ENCODE peak calls at places on chromosomes 12 and 14, in four cellular contexts. One of them, this sample, is unnamed.
A peak's percentile ranks its signal among the peaks of the same experiment; 100 is the strongest.

GRCh38 chr12:107654866-107655265 is 30.7 kb upstream of the PWP1 start:
- DNase-seq in HFFc6: no peak
- DNase-seq in B cell: no peak
- DNase-seq in adrenal gland: no peak
- DNase-seq in this sample: no peak

GRCh38 chr12:29771786-29772185 is 12.0 kb downstream of the TMTC1 start:
- DNase-seq in HFFc6: no peak
- DNase-seq in B cell: no peak
- DNase-seq in adrenal gland: no peak
- DNase-seq in this sample: no peak

GRCh38 chr12:119061208-119061796 is 80.0 kb downstream of the SRRM4 start:
- DNase-seq in HFFc6: no peak
- DNase-seq in B cell: no peak
- DNase-seq in adrenal gland: peak; percentile 63
- DNase-seq in this sample: peak; percentile 77

GRCh38 chr14:33686218-33686617 is 264.7 kb downstream of the EGLN3 start:
- DNase-seq in HFFc6: peak; percentile 88
- DNase-seq in B cell: no peak
- DNase-seq in adrenal gland: no peak
- DNase-seq in this sample: no peak

GRCh38 chr14:103087343-103087835 is 3.4 kb downstream of the LBHD2 start:
- DNase-seq in HFFc6: no peak
- DNase-seq in B cell: no peak
- DNase-seq in adrenal gland: no peak
- DNase-seq in this sample: no peak

GRCh38 chr12:111953455-111953854 is 59.5 kb downstream of the TMEM116 start:
- DNase-seq in HFFc6: no peak
- DNase-seq in B cell: no peak
- DNase-seq in adrenal gland: peak; percentile 70
- DNase-seq in this sample: peak; percentile 44

GRCh38 chr12:93366427-93366826 is 11.3 kb upstream of the NUDT4 start:
- DNase-seq in HFFc6: no peak
- DNase-seq in B cell: no peak
- DNase-seq in adrenal gland: no peak
- DNase-seq in this sample: no peak

GRCh38 chr12:88202500-88202899 is 60.4 kb downstream of the TMTC3 start:
- DNase-seq in HFFc6: peak; percentile 66
- DNase-seq in B cell: no peak
- DNase-seq in adrenal gland: no peak
- DNase-seq in this sample: no peak

GRCh38 chr12:30437616-30438015 is 258.1 kb downstream of the IPO8 start:
- DNase-seq in HFFc6: no peak
- DNase-seq in B cell: no peak
- DNase-seq in adrenal gland: no peak
- DNase-seq in this sample: no peak

GRCh38 chr14:78310263-78310662 is 140.1 kb downstream of the NRXN3 start:
- DNase-seq in HFFc6: no peak
- DNase-seq in B cell: no peak
- DNase-seq in adrenal gland: no peak
- DNase-seq in this sample: no peak

GRCh38 chr12:89083491-89083890 is 268.8 kb downstream of the DUSP6 start:
- DNase-seq in HFFc6: no peak
- DNase-seq in B cell: no peak
- DNase-seq in adrenal gland: no peak
- DNase-seq in this sample: no peak

GRCh38 chr12:50934371-50934851 is 17.9 kb upstream of the HIGD1C start:
- DNase-seq in HFFc6: no peak
- DNase-seq in B cell: no peak
- DNase-seq in adrenal gland: no peak
- DNase-seq in this sample: no peak

GRCh38 chr14:100423421-100424010 is 100.4 kb downstream of the SLC25A47 start:
- DNase-seq in HFFc6: no peak
- DNase-seq in B cell: no peak
- DNase-seq in adrenal gland: no peak
- DNase-seq in this sample: no peak

GRCh38 chr14:104214411-104214810 is 76.0 kb downstream of the KIF26A start:
- DNase-seq in HFFc6: no peak
- DNase-seq in B cell: no peak
- DNase-seq in adrenal gland: no peak
- DNase-seq in this sample: peak; percentile 12

GRCh38 chr12:92593734-92594402 is 108.9 kb upstream of the PLEKHG7 start:
- DNase-seq in HFFc6: peak; percentile 92
- DNase-seq in B cell: peak; percentile 90
- DNase-seq in adrenal gland: peak; percentile 78
- DNase-seq in this sample: peak; percentile 33

GRCh38 chr12:109385339-109386078 is 37.8 kb downstream of the MYO1H start:
- DNase-seq in HFFc6: peak; percentile 59
- DNase-seq in B cell: no peak
- DNase-seq in adrenal gland: no peak
- DNase-seq in this sample: peak; percentile 32

GRCh38 chr12:70556179-70556869 is 80.9 kb downstream of the PTPRB start:
- DNase-seq in HFFc6: no peak
- DNase-seq in B cell: no peak
- DNase-seq in adrenal gland: no peak
- DNase-seq in this sample: no peak

GRCh38 chr12:68939500-68939899 is 6.5 kb upstream of the CPM start:
- DNase-seq in HFFc6: no peak
- DNase-seq in B cell: no peak
- DNase-seq in adrenal gland: no peak
- DNase-seq in this sample: no peak

GRCh38 chr12:112116232-112117060 is 7.9 kb upstream of the NAA25 start:
- DNase-seq in HFFc6: peak; percentile 46
- DNase-seq in B cell: no peak
- DNase-seq in adrenal gland: peak; percentile 71
- DNase-seq in this sample: peak; percentile 81

GRCh38 chr12:123391546-123392343 is 7.8 kb downstream of the KMT5A start:
- DNase-seq in HFFc6: no peak
- DNase-seq in B cell: no peak
- DNase-seq in adrenal gland: no peak
- DNase-seq in this sample: no peak

GRCh38 chr14:20714593-20715250 is 26.2 kb downstream of the ANG start:
- DNase-seq in HFFc6: no peak
- DNase-seq in B cell: no peak
- DNase-seq in adrenal gland: peak; percentile 88
- DNase-seq in this sample: peak; percentile 76

GRCh38 chr14:84340938-84341337 is 1189.0 kb upstream of the FLRT2 start:
- DNase-seq in HFFc6: no peak
- DNase-seq in B cell: no peak
- DNase-seq in adrenal gland: no peak
- DNase-seq in this sample: no peak

GRCh38 chr14:68355415-68355814 is 437.5 kb downstream of the ZFP36L1 start:
- DNase-seq in HFFc6: no peak
- DNase-seq in B cell: no peak
- DNase-seq in adrenal gland: no peak
- DNase-seq in this sample: no peak

GRCh38 chr12:132320767-132321211 is 8.6 kb downstream of the GALNT9 start:
- DNase-seq in HFFc6: no peak
- DNase-seq in B cell: no peak
- DNase-seq in adrenal gland: no peak
- DNase-seq in this sample: peak; percentile 10

GRCh38 chr12:128557231-128557630 is 266.5 kb downstream of the SLC15A4 start:
- DNase-seq in HFFc6: no peak
- DNase-seq in B cell: no peak
- DNase-seq in adrenal gland: no peak
- DNase-seq in this sample: no peak

GRCh38 chr14:96164861-96165490 is 39.7 kb upstream of the BDKRB2 start:
- DNase-seq in HFFc6: no peak
- DNase-seq in B cell: no peak
- DNase-seq in adrenal gland: no peak
- DNase-seq in this sample: no peak

GRCh38 chr14:27228053-27228452 is 630.2 kb upstream of the NOVA1 start:
- DNase-seq in HFFc6: no peak
- DNase-seq in B cell: no peak
- DNase-seq in adrenal gland: no peak
- DNase-seq in this sample: no peak

GRCh38 chr14:74973905-74974363 is 18.5 kb upstream of the PGF start:
- DNase-seq in HFFc6: no peak
- DNase-seq in B cell: peak; percentile 18
- DNase-seq in adrenal gland: no peak
- DNase-seq in this sample: no peak